ENCODE peak calls at places on chromosomes 2 and 18, in six cellular contexts. C, S, H, D, Z and M are unnamed samples.

GRCh38 chr2:105409717-105410116 is 10.9 kb upstream of the FHL2 start:
- DNase-seq in C (no peak), S (peak; percentile 59), H (no peak), D (peak; percentile 96), Z (peak; percentile 81), M (no peak)

GRCh38 chr18:55401638-55402191 is 186.3 kb downstream of the TCF4 start:
- DNase-seq in C (no peak), S (peak; percentile 32), H (peak; percentile 41), D (no peak), Z (no peak), M (no peak)

GRCh38 chr2:161710131-161710915 is 86.1 kb downstream of the SLC4A10 start:
- DNase-seq in C (no peak), S (no peak), H (no peak), D (no peak), Z (no peak), M (no peak)

GRCh38 chr2:203740741-203741363 is 34.4 kb downstream of the CD28 start:
- DNase-seq in C (no peak), S (no peak), H (no peak), D (no peak), Z (no peak), M (no peak)

GRCh38 chr18:43161528-43161927 is 46.0 kb upstream of the RIT2 start:
- DNase-seq in C (no peak), S (no peak), H (no peak), D (no peak), Z (no peak), M (no peak)

GRCh38 chr18:13813271-13813849 is 10.6 kb upstream of the MC5R start:
- DNase-seq in C (no peak), S (peak; percentile 81), H (peak; percentile 23), D (peak; percentile 74), Z (peak; percentile 45), M (peak; percentile 63)

GRCh38 chr2:198913394-198914152 is 544.2 kb downstream of the SATB2 start:
- DNase-seq in C (no peak), S (no peak), H (no peak), D (no peak), Z (no peak), M (no peak)

GRCh38 chr2:197920088-197920487 is 115.7 kb downstream of the PLCL1 start:
- DNase-seq in C (no peak), S (no peak), H (peak; percentile 65), D (no peak), Z (no peak), M (no peak)

GRCh38 chr2:239595711-239596110 is 194.9 kb upstream of the HDAC4 start:
- DNase-seq in C (no peak), S (no peak), H (peak; percentile 0), D (peak; percentile 47), Z (no peak), M (no peak)

DNA sequence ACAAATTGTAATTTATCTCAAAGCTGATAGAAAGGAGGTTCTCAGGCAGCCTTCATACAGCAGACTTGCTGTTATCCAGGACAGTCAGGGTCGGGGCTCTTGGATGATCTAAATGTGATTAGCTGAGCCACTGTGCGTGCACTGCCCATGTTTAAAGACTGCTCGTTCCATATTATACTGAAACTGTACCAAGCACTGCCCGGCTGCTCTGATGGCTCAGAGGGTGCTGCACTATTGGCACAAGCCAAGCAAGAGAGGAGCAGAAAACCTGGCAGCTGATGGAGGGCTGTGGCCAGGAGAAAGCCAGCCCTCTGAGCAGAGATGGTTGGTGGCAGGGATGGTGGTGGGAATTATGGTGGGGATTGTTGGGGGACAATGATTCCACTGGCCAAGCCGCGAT is 63.4 kb downstream of the COL6A3 start:
- DNase-seq in C (no peak), S (no peak), H (no peak), D (no peak), Z (no peak), M (no peak)
- H3K4me1 ChIP-seq in C (peaks cover 4% of the 10 kb centered on the region), S (no peaks in the 10 kb centered on the region), H (no peaks in the 10 kb centered on the region), D (no peaks in the 10 kb centered on the region), Z (no peaks in the 10 kb centered on the region), M (no peaks in the 10 kb centered on the region)

DNA sequence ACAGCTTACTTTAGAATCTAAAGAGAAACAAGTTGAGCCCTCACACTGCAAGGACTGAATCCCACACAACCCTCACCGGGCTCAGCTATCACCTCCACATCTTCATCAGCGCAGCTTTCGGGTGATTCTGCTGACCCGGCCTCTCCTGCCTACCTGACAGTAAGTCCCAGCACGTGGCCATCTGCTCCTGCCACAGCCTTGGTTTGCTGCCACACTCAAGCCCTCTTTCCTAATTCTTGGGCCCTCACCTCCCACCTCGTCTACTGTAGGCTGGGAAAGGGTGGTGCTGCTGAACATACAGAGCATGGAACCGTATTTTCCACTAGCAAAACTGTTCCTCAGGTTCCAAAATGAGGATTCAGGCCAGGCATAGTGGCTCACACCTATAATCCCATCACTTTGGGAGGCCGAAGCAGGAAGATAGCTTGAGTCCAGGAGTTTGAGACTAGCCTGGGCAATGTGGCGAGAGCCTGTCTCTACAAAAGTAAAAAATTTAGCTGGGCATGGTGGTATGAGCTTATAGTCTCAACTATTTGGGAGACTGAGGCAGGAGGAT is 55.3 kb upstream of the HAAO start:
- DNase-seq in C (no peak), S (no peak), H (no peak), D (peak; percentile 41), Z (no peak), M (no peak)
- H3K27ac ChIP-seq in C (peak overlapping the region; percentile 80), S (no peak overlapping the region), H (no peak overlapping the region), D (no peak overlapping the region), Z (no peak overlapping the region), M (no peak overlapping the region)

DNA sequence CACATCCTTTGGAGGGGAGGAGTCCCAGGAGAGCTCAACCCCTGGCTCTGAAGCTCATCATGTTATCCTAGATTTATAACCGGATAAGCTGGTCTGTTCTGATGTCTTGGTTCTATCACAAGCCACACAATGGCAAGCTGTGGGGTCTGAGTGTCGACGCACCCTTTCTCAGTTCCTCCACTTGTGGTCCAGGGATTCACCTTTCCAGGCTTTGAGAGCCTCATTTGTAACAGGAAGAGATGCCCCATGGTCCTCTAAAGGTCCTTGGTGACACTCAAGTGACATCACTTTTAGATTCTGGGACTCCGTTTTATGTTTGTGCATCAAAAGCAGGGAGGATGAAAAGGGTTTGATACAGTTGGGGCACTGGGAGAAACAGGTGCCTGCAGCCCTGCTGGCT is 172.6 kb downstream of the BCL2 start:
- DNase-seq in C (no peak), S (no peak), H (no peak), D (no peak), Z (no peak), M (no peak)
- H3K4me1 ChIP-seq in C (peaks cover 10% of the 10 kb centered on the region), S (peaks cover 40% of the 10 kb centered on the region), H (peaks cover 6% of the 10 kb centered on the region), D (peaks cover 3% of the 10 kb centered on the region), Z (no peaks in the 10 kb centered on the region), M (peaks cover 9% of the 10 kb centered on the region)

GRCh38 chr2:159252905-159253304 is 33.6 kb downstream of the WDSUB1 start:
- DNase-seq in C (no peak), S (no peak), H (no peak), D (no peak), Z (no peak), M (no peak)

GRCh38 chr2:159251296-159252173 is 35.0 kb downstream of the WDSUB1 start:
- DNase-seq in C (no peak), S (no peak), H (no peak), D (no peak), Z (no peak), M (no peak)

GRCh38 chr2:159246325-159246988 is 40.0 kb downstream of the WDSUB1 start:
- DNase-seq in C (no peak), S (no peak), H (no peak), D (no peak), Z (no peak), M (no peak)

DNA sequence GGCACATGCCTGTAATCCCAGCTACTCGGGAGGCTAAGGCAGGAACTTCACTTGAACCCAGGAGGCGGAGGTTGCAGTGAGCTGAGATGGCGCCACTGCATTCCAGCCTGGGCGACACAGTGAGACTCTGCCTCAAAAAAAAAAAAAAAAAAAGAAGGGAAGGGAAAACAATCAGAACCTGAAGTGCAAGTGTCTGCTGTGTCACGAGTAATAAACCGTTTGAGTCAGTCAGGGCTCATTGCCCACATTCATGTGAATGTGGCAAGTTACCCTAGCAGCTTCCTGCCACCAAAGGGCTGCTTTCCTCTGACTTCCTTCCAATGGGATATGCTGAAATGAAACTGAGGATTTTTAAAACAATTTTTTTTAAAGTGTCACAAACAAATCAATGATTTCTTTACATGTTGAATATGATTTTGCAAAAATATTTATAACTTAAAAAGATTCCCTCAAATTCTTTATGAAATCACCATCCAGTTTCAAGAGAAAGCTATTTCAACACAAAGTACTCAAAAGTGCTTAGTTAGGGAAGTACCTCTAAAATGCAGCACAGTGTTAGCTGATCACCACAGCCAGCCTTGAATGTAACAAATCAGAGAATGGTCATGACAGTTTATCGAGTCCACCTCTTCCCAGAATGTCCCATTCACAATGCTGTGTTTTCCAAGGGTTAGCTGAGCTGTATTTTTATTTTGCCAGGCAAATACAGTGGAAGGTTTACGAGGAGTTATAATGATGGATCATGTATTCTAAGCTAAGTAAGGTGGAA is 36.4 kb downstream of the WDSUB1 start:
- DNase-seq in C (no peak), S (peak; percentile 71), H (no peak), D (peak; percentile 86), Z (peak; percentile 83), M (no peak)
- H3K27ac ChIP-seq in C (peak overlapping the region; percentile 73), S (peak overlapping the region; percentile 87), H (no peak overlapping the region), D (peak overlapping the region; percentile 74), Z (peak overlapping the region; percentile 43), M (peak overlapping the region; percentile 42)

GRCh38 chr18:48927286-48928080 is 23.3 kb downstream of the SMAD7 start:
- DNase-seq in C (no peak), S (no peak), H (no peak), D (no peak), Z (no peak), M (no peak)

GRCh38 chr18:48929951-48930713 is 20.6 kb downstream of the SMAD7 start:
- DNase-seq in C (no peak), S (peak; percentile 19), H (no peak), D (no peak), Z (peak; percentile 37), M (no peak)

GRCh38 chr18:48930926-48931325 is 19.8 kb downstream of the SMAD7 start:
- DNase-seq in C (no peak), S (no peak), H (no peak), D (no peak), Z (no peak), M (no peak)

GRCh38 chr18:48928787-48929186 is 22.0 kb downstream of the SMAD7 start:
- DNase-seq in C (peak; percentile 40), S (peak; percentile 38), H (peak; percentile 40), D (peak; percentile 89), Z (no peak), M (peak; percentile 92)

GRCh38 chr18:48929212-48929612 is 21.6 kb downstream of the SMAD7 start:
- DNase-seq in C (no peak), S (no peak), H (no peak), D (no peak), Z (no peak), M (peak; percentile 49)
- H3K4me1 ChIP-seq in C (peaks cover 76% of the 10 kb centered on the region), S (peaks cover 95% of the 10 kb centered on the region), H (peaks cover 12% of the 10 kb centered on the region), D (peaks cover 61% of the 10 kb centered on the region), Z (peaks cover 94% of the 10 kb centered on the region), M (peaks cover 62% of the 10 kb centered on the region)

DNA sequence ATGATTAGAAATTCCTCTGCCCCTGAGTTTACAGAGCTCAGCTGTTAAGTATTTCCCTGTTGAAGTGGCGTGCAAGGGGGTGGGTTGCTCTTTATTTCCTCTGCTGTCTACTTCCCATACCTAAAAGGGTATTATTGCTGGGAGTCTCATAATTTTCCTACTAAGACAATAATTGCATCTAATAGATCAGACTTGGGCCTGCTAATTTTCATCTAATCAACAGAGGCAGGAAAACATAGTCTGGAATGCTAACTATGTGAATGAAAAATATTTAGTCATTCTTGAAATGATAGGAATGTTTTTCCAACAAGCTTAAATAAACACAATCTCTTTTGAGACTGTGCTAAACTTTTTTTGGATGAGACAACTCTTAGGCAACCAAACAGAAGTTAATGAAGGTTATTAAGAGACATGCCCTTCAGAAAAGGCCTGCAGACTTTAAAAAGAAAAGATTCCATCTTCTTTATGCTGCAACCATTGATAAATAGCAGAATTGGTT is 111.4 kb downstream of the FEZ2 start:
- DNase-seq in C (no peak), S (no peak), H (peak; percentile 29), D (no peak), Z (no peak), M (no peak)
- H3K27ac ChIP-seq in C (peak overlapping the region; percentile 74), S (peak overlapping the region; percentile 85), H (peak overlapping the region; percentile 56), D (peak overlapping the region; percentile 88), Z (peak overlapping the region; percentile 14), M (peak overlapping the region; percentile 59)